ENCODE peak calls at places on chromosomes 13 and 19, in eight cellular contexts. S is esophagus muscularis mucosa, A is breast epithelium, J is transverse colon, W is sigmoid colon, C is endothelial cell of umbilical vein, G is stomach, E is upper lobe of left lung. H is an unnamed sample.

GRCh38 chr13:48478401-48478800 is 54.5 kb downstream of the RCBTB2 start:
- DNase-seq in S (no peak), A (no peak), J (no peak), W (no peak), C (no peak), G (no peak), E (no peak), H (no peak)

GRCh38 chr19:4360641-4361151 is 17.3 kb downstream of the MPND start:
- DNase-seq in S (no peak), A (no peak), J (no peak), W (peak; percentile 79), C (no peak), G (no peak), E (peak; percentile 59), H (no peak)

GRCh38 chr13:45299194-45299593 is 41.8 kb downstream of the TPT1 start:
- DNase-seq in S (no peak), A (no peak), J (no peak), W (no peak), C (peak; percentile 53), G (no peak), E (no peak), H (no peak)

GRCh38 chr19:50695251-50696064 is 24.1 kb downstream of the SHANK1 start:
- DNase-seq in S (no peak), A (no peak), J (no peak), W (no peak), C (no peak), G (no peak), E (peak; percentile 87), H (no peak)

GRCh38 chr13:67217914-67218313 is 12.2 kb downstream of the PCDH9 start:
- DNase-seq in S (no peak), A (no peak), J (no peak), W (no peak), C (no peak), G (no peak), E (no peak), H (no peak)

GRCh38 chr13:99374994-99375805 is 68.0 kb upstream of the GPR183 start:
- DNase-seq in S (no peak), A (no peak), J (peak; percentile 50), W (no peak), C (no peak), G (no peak), E (no peak), H (no peak)

GRCh38 chr13:99310382-99311031 is 3.3 kb upstream of the GPR183 start:
- DNase-seq in S (no peak), A (no peak), J (no peak), W (no peak), C (peak; percentile 16), G (no peak), E (no peak), H (no peak)

GRCh38 chr13:99124695-99125334 is 75.8 kb upstream of the UBAC2 start:
- DNase-seq in S (no peak), A (no peak), J (no peak), W (no peak), C (peak; percentile 86), G (no peak), E (no peak), H (no peak)

GRCh38 chr13:104014803-104015645 is 948.8 kb upstream of the SLC10A2 start:
- DNase-seq in S (no peak), A (no peak), J (no peak), W (no peak), C (peak; percentile 71), G (no peak), E (no peak), H (no peak)

GRCh38 chr13:99028890-99029289 is 51.0 kb upstream of the DOCK9 start:
- DNase-seq in S (peak; percentile 82), A (no peak), J (no peak), W (no peak), C (no peak), G (no peak), E (no peak), H (no peak)

GRCh38 chr13:71879129-71879535 is 12.1 kb upstream of the DACH1 start:
- DNase-seq in S (no peak), A (no peak), J (no peak), W (no peak), C (peak; percentile 75), G (no peak), E (no peak), H (peak; percentile 10)

GRCh38 chr19:44927746-44928145 is 13.3 kb downstream of the APOC1 start:
- DNase-seq in S (no peak), A (no peak), J (no peak), W (no peak), C (no peak), G (no peak), E (no peak), H (no peak)

GRCh38 chr13:39565036-39565949 is 37.7 kb downstream of the LHFPL6 start:
- DNase-seq in S (no peak), A (no peak), J (no peak), W (no peak), C (peak; percentile 70), G (no peak), E (no peak), H (no peak)

GRCh38 chr19:48192750-48193149 is 22.3 kb downstream of the ZSWIM9 start:
- DNase-seq in S (no peak), A (no peak), J (no peak), W (no peak), C (no peak), G (no peak), E (no peak), H (no peak)

GRCh38 chr19:34580055-34580336 is 97.0 kb downstream of the SCGB2B2 start:
- DNase-seq in S (peak; percentile 87), A (no peak), J (no peak), W (no peak), C (no peak), G (no peak), E (no peak), H (no peak)

GRCh38 chr13:110705356-110705825 is 525 bp downstream of the CARS2 start:
- DNase-seq in S (no peak), A (no peak), J (no peak), W (no peak), C (no peak), G (no peak), E (no peak), H (no peak)

GRCh38 chr13:26499209-26499601 is 58.3 kb upstream of the WASF3 start:
- DNase-seq in S (no peak), A (no peak), J (no peak), W (peak; percentile 45), C (no peak), G (no peak), E (no peak), H (peak; percentile 8)

GRCh38 chr19:18440421-18440877 is 2.5 kb upstream of the ISYNA1 start:
- DNase-seq in S (no peak), A (no peak), J (no peak), W (no peak), C (no peak), G (no peak), E (peak; percentile 22), H (no peak)
- TF ChIP-seq POLR2A in S (no peak), A (no peak), J (no peak), W (no peak), C (no peak), G (no peak), E (no peak), H (no peak)

DNA sequence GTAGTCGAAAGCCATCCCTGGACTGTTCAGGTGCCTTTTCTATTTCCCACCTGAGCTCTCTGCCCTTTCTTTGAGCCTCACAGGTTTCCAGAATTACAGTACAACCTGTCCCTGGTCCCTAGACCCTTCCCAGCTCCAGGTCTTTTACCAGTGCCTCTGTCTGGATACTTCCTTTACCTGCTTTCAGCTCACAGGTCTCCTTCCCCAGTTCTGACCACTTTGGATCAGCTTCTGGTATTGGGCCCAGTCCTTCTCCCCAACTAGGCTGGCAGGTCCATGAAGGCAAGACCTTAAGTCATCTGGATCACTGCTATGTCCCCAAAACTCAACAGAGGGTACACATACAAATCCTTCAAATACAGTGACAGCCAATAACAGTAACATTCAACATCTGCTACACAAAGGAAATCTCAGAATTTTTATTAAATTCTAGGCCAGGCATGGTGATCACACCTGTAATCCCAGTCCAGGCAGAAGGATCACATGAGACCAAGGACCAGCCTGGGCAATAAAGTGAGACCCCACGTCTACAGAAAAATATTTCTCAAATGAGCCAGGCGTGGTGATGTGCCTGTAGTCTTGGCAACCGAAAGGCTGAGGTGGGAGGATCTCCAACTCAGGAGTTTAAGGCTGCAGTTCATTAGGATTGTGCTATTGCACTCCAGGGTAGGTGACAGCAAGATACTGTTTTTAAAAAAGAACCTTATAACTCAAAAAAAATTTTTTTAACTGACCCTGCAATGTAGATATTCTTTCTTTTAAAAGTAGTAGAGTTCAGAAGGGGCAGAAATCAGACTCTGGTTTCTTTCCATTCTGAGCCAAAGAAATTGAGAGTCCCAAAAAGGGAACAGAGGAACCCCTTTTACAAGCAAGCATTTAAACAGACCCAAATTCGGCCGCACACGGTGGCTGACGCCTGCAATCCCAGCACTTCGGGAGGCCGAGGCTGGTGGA is 1.3 kb downstream of the RPS16 start:
- DNase-seq in S (no peak), A (no peak), J (no peak), W (no peak), C (no peak), G (no peak), E (no peak), H (no peak)
- TF ChIP-seq POLR2AphosphoS5 in S (no peak), A (no peak), J (no peak), W (no peak), C (no peak), G (no peak), E (no peak), H (no peak)

DNA sequence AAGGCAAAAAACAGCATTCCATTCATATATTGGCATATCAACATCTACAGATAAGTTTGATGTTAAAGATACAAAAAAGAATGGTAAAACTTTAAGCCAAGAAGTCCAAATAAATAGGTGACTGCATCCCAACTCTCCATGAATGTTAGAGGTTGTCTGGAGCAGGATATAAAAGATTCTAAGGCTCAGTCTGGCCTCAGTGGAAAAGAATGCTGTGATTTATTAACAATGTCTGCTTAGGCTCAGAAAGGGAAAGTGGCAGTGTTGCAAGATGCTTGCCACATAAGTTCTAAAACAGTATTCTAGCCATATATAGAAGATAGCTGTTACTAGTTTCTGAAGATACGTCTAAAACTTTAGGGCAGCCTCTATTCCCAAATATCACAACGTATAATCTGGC is 179.8 kb upstream of the NBEA start:
- DNase-seq in S (no peak), A (no peak), J (no peak), W (no peak), C (no peak), G (no peak), E (no peak), H (no peak)
- TF ChIP-seq POLR2A in S (no peak), A (no peak), J (no peak), W (no peak), C (no peak), G (no peak), E (no peak), H (no peak)

GRCh38 chr19:14496029-14496848 is at the start of gene GIPC1:
- DNase-seq in S (peak; percentile 99), A (peak; percentile 98), J (peak; percentile 97), W (peak; percentile 99), C (peak; percentile 99), G (peak; percentile 96), E (peak; percentile 99), H (peak; percentile 96)

GRCh38 chr19:14497347-14497921 is 1.5 kb upstream of the GIPC1 start:
- DNase-seq in S (no peak), A (no peak), J (peak; percentile 77), W (no peak), C (peak; percentile 59), G (peak; percentile 66), E (peak; percentile 24), H (no peak)

GRCh38 chr19:14494910-14495677 is 833 bp downstream of the GIPC1 start:
- DNase-seq in S (no peak), A (no peak), J (no peak), W (peak; percentile 64), C (no peak), G (no peak), E (no peak), H (no peak)

GRCh38 chr19:14495678-14496028 is 274 bp downstream of the GIPC1 start:
- DNase-seq in S (no peak), A (no peak), J (no peak), W (peak; percentile 68), C (no peak), G (no peak), E (no peak), H (no peak)

GRCh38 chr19:14496849-14497346 is 971 bp upstream of the GIPC1 start:
- DNase-seq in S (no peak), A (no peak), J (no peak), W (no peak), C (no peak), G (no peak), E (no peak), H (no peak)
- TF ChIP-seq POLR2AphosphoS5 in S (no peak), A (no peak), J (no peak), W (no peak), C (no peak), G (no peak), E (no peak), H (no peak)